ENCODE peak calls at places on chromosomes 1 and 21, in six cellular contexts. V is tibial nerve, O is heart left ventricle, P is IMR-90, E is transverse colon, I is adrenal gland. U is an unnamed sample.

GRCh38 chr1:202270871-202271326 is 70.8 kb downstream of the UBE2T start:
- DNase-seq in V (no peak), O (peak; percentile 2), P (no peak), E (no peak), I (no peak), U (no peak)

GRCh38 chr1:152912471-152912870 is 4.1 kb downstream of the IVL start:
- DNase-seq in V (no peak), O (no peak), P (no peak), E (no peak), I (no peak), U (no peak)

GRCh38 chr1:111220302-111220890 is 7.1 kb upstream of the CHI3L2 start:
- DNase-seq in V (no peak), O (no peak), P (no peak), E (no peak), I (no peak), U (no peak)

GRCh38 chr1:161730050-161730564 is 8.8 kb downstream of the FCRLB start:
- DNase-seq in V (no peak), O (no peak), P (peak; percentile 72), E (no peak), I (no peak), U (no peak)

GRCh38 chr1:3068400-3069361 is at the start of gene PRDM16:
- DNase-seq in V (peak; percentile 34), O (peak; percentile 56), P (peak; percentile 3), E (no peak), I (no peak), U (peak; percentile 65)

GRCh38 chr21:20875741-20876140 is 122.5 kb upstream of the NCAM2 start:
- DNase-seq in V (no peak), O (no peak), P (no peak), E (no peak), I (no peak), U (no peak)

GRCh38 chr21:31873696-31874599 is 1.1 kb downstream of the HUNK start:
- DNase-seq in V (peak; percentile 35), O (peak; percentile 32), P (peak; percentile 33), E (peak; percentile 68), I (peak; percentile 35), U (peak; percentile 72)

GRCh38 chr1:165592945-165593823 is 37.9 kb upstream of the MGST3 start:
- DNase-seq in V (peak; percentile 98), O (peak; percentile 67), P (peak; percentile 76), E (peak; percentile 76), I (peak; percentile 74), U (peak; percentile 75)

GRCh38 chr1:118100686-118101300 is 84.2 kb downstream of the SPAG17 start:
- DNase-seq in V (no peak), O (no peak), P (no peak), E (no peak), I (no peak), U (no peak)

GRCh38 chr1:105004515-105004914 is 1254.8 kb downstream of the AMY1C start:
- DNase-seq in V (no peak), O (no peak), P (no peak), E (no peak), I (no peak), U (no peak)

GRCh38 chr1:179817056-179817455 is 60.5 kb downstream of the TOR1AIP2 start:
- DNase-seq in V (no peak), O (no peak), P (no peak), E (no peak), I (no peak), U (peak; percentile 46)

GRCh38 chr1:36565576-36566501 is 83.1 kb upstream of the CSF3R start:
- DNase-seq in V (no peak), O (no peak), P (no peak), E (no peak), I (no peak), U (peak; percentile 33)

GRCh38 chr1:224769987-224770693 is 154.0 kb downstream of the CNIH3 start:
- DNase-seq in V (no peak), O (no peak), P (peak; percentile 74), E (no peak), I (no peak), U (no peak)

GRCh38 chr21:32132911-32133310 is 145.9 kb downstream of the MIS18A start:
- DNase-seq in V (no peak), O (no peak), P (no peak), E (no peak), I (no peak), U (no peak)

GRCh38 chr1:185244015-185244747 is 72.9 kb downstream of the IVNS1ABP start:
- DNase-seq in V (no peak), O (no peak), P (peak; percentile 94), E (no peak), I (no peak), U (no peak)

GRCh38 chr1:25873120-25873519 is 2.4 kb downstream of the PAQR7 start:
- DNase-seq in V (no peak), O (no peak), P (no peak), E (peak; percentile 31), I (no peak), U (peak; percentile 20)

GRCh38 chr1:25872708-25873107 is 2.8 kb downstream of the PAQR7 start:
- DNase-seq in V (no peak), O (no peak), P (no peak), E (no peak), I (no peak), U (no peak)

GRCh38 chr1:25875154-25875855 is at the start of gene PAQR7:
- DNase-seq in V (peak; percentile 44), O (peak; percentile 82), P (peak; percentile 70), E (peak; percentile 77), I (peak; percentile 86), U (peak; percentile 93)

GRCh38 chr1:25874635-25875153 is 814 bp downstream of the PAQR7 start:
- DNase-seq in V (no peak), O (no peak), P (no peak), E (no peak), I (no peak), U (no peak)

DNA sequence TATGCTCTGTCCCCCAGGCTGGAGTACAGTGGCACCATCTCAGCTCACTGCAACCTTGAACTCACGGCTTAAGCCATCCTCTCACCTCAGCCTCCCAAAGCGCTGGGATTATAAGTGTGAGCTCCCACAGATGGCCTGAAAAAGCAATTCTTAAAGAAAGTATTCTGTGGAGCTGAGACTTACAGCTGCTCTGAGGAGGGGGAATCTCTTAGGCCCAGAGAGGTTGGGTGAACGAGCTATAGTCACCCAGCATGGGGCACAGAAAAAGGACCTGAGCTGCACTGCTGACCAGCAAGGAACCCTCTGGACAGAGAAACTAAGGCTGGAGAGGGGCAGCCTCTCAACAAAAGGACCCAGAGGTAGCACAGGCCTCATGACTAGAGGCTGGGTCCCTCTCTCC is 1.3 kb downstream of the PAQR7 start:
- DNase-seq in V (no peak), O (no peak), P (no peak), E (no peak), I (no peak), U (peak; percentile 6)
- H3K4me3 ChIP-seq in V (peak overlapping the region; percentile 93), O (peak overlapping the region; percentile 88), P (peak overlapping the region; percentile 54), E (peak overlapping the region; percentile 50), I (peak overlapping the region; percentile 40), U (peak overlapping the region; percentile 76)

GRCh38 chr1:8425781-8426161 is 107.9 kb downstream of the SLC45A1 start:
- DNase-seq in V (no peak), O (no peak), P (no peak), E (no peak), I (no peak), U (no peak)

GRCh38 chr1:8423134-8423701 is 105.3 kb downstream of the SLC45A1 start:
- DNase-seq in V (peak; percentile 38), O (peak; percentile 43), P (no peak), E (peak; percentile 48), I (peak; percentile 57), U (peak; percentile 73)

GRCh38 chr1:8423702-8424538 is 106.0 kb downstream of the SLC45A1 start:
- DNase-seq in V (peak; percentile 42), O (peak; percentile 54), P (peak; percentile 65), E (peak; percentile 63), I (peak; percentile 57), U (peak; percentile 74)

GRCh38 chr1:8425150-8425780 is 107.4 kb downstream of the SLC45A1 start:
- DNase-seq in V (no peak), O (no peak), P (no peak), E (no peak), I (no peak), U (no peak)

DNA sequence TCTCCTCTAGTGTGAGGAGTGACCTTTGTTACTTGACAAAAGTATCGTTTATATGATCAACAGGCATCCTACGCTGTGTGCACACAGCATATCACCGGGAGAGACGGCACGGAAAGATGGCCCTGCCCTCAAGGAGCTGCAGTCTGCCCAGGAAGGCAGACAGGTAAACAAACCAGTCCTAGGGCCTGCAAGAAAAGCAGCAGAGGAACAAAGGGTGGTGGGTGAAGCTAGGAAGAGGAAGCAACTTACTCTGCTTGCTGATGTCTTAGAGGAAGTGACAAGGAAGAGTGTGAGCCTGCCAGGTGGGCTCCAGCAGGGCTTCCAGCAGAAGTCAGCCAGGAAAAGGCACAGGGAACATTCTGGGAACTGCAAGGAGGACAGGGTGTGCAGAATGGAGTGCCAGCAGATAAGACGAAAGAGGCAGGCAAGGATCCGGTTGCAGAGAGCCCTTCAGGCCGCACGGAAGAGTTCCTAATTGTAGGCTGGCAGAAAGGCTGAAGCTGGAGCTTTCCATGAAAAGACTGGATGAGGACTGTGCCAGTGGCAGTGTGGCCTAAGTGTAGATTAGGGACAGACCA is 106.7 kb downstream of the SLC45A1 start:
- DNase-seq in V (peak; percentile 35), O (peak; percentile 53), P (no peak), E (peak; percentile 76), I (peak; percentile 38), U (peak; percentile 77)
- TF ChIP-seq POLR2A in V (no peak), O (no peak), P (no peak), E (peak; percentile 85), I (no peak), U (peak; percentile 38)

GRCh38 chr1:219759095-219759494 is 146.2 kb upstream of the ZC3H11B start:
- DNase-seq in V (no peak), O (no peak), P (no peak), E (no peak), I (no peak), U (no peak)

GRCh38 chr1:219761208-219761860 is 148.4 kb upstream of the ZC3H11B start:
- DNase-seq in V (no peak), O (no peak), P (no peak), E (no peak), I (no peak), U (no peak)

GRCh38 chr1:219757890-219758289 is 145.0 kb upstream of the ZC3H11B start:
- DNase-seq in V (no peak), O (peak; percentile 53), P (no peak), E (no peak), I (peak; percentile 44), U (no peak)

DNA sequence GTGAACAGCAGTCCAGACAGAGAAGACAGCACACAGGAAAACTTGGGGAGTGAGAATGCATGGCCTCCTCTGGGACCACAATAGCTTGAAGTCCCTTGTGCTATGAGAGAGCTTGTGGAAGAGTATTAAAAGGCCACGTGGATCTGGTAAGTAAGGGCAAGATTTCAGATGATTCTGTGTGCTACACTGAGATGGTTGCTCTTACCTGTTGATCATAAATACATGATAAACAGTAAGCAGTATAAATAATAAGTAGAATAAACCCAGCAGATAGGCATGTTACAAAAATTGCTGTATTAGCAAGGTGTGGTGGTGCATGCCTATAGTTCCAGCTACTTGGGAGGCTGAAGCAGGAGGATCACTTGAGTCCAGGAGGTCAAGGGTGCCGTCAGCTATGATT is 150.4 kb upstream of the ZC3H11B start:
- DNase-seq in V (no peak), O (no peak), P (no peak), E (no peak), I (no peak), U (no peak)
- H3K27ac ChIP-seq in V (no peak overlapping the region), O (no peak overlapping the region), P (no peak overlapping the region), E (no peak overlapping the region), I (no peak overlapping the region), U (no peak overlapping the region)

DNA sequence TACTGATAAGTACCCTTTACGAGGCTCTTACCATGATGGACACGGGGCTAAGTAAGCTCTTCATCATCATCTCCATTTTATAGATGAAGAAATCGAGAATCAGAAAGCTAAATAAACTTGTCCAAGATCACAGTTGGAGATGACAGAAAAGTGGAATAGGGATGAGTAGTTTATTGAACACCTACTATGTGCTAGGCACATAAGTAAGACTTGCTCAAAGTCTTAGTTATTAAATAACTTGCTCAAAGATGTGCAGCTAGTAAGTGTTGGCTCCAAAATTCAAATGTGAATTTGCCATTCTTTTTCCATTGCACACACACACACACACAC is 611 bp upstream of the RGS16 start:
- DNase-seq in V (no peak), O (no peak), P (no peak), E (no peak), I (no peak), U (no peak)
- H3K4me3 ChIP-seq in V (peak overlapping the region; percentile 49), O (peak overlapping the region; percentile 94), P (no peak overlapping the region), E (no peak overlapping the region), I (no peak overlapping the region), U (peak overlapping the region; percentile 50)

U was measured in sigmoid colon.